ENCODE peak calls at places on chromosomes 16 and 17, in four cellular contexts. One of them, this sample, is unnamed.

GRCh38 chr17:57946798-57947358 is 8.3 kb downstream of the CUEDC1 start:
- DNase-seq in smooth muscle cell of the brain vasculature: no peak
- DNase-seq in GM04503: no peak
- DNase-seq in stimulated activated CD4-positive, alpha-beta T cell treated with anti-CD3 and anti-CD28 coated beads, TNF-alpha, amount 100 ng/mL, for 1 hour: no peak
- DNase-seq in this sample: no peak

GRCh38 chr17:76844485-76844829 is 23.7 kb upstream of the MGAT5B start:
- DNase-seq in smooth muscle cell of the brain vasculature: no peak
- DNase-seq in GM04503: no peak
- DNase-seq in stimulated activated CD4-positive, alpha-beta T cell treated with anti-CD3 and anti-CD28 coated beads, TNF-alpha, amount 100 ng/mL, for 1 hour: no peak
- DNase-seq in this sample: no peak

GRCh38 chr17:21263351-21263750 is 10.1 kb upstream of the NATD1 start:
- DNase-seq in smooth muscle cell of the brain vasculature: no peak
- DNase-seq in GM04503: no peak
- DNase-seq in stimulated activated CD4-positive, alpha-beta T cell treated with anti-CD3 and anti-CD28 coated beads, TNF-alpha, amount 100 ng/mL, for 1 hour: no peak
- DNase-seq in this sample: no peak

GRCh38 chr17:51995797-51996403 is 162.6 kb downstream of the CA10 start:
- DNase-seq in smooth muscle cell of the brain vasculature: no peak
- DNase-seq in GM04503: no peak
- DNase-seq in stimulated activated CD4-positive, alpha-beta T cell treated with anti-CD3 and anti-CD28 coated beads, TNF-alpha, amount 100 ng/mL, for 1 hour: no peak
- DNase-seq in this sample: no peak

GRCh38 chr17:41407226-41407625 is 9.8 kb upstream of the KRT31 start:
- DNase-seq in smooth muscle cell of the brain vasculature: no peak
- DNase-seq in GM04503: no peak
- DNase-seq in stimulated activated CD4-positive, alpha-beta T cell treated with anti-CD3 and anti-CD28 coated beads, TNF-alpha, amount 100 ng/mL, for 1 hour: no peak
- DNase-seq in this sample: no peak

GRCh38 chr16:75025766-75026165 is 26.9 kb downstream of the ZNRF1 start:
- DNase-seq in smooth muscle cell of the brain vasculature: peak
- DNase-seq in GM04503: no peak
- DNase-seq in stimulated activated CD4-positive, alpha-beta T cell treated with anti-CD3 and anti-CD28 coated beads, TNF-alpha, amount 100 ng/mL, for 1 hour: no peak
- DNase-seq in this sample: no peak

GRCh38 chr17:17125136-17126084 is 80.7 kb downstream of the PLD6 start:
- DNase-seq in smooth muscle cell of the brain vasculature: no peak
- DNase-seq in GM04503: no peak
- DNase-seq in stimulated activated CD4-positive, alpha-beta T cell treated with anti-CD3 and anti-CD28 coated beads, TNF-alpha, amount 100 ng/mL, for 1 hour: no peak
- DNase-seq in this sample: no peak

GRCh38 chr17:75909812-75910274 is 5.2 kb upstream of the MRPL38 start:
- DNase-seq in smooth muscle cell of the brain vasculature: no peak
- DNase-seq in GM04503: no peak
- DNase-seq in stimulated activated CD4-positive, alpha-beta T cell treated with anti-CD3 and anti-CD28 coated beads, TNF-alpha, amount 100 ng/mL, for 1 hour: no peak
- DNase-seq in this sample: no peak

GRCh38 chr17:51846561-51846960 is 312.0 kb downstream of the CA10 start:
- DNase-seq in smooth muscle cell of the brain vasculature: no peak
- DNase-seq in GM04503: no peak
- DNase-seq in stimulated activated CD4-positive, alpha-beta T cell treated with anti-CD3 and anti-CD28 coated beads, TNF-alpha, amount 100 ng/mL, for 1 hour: no peak
- DNase-seq in this sample: no peak

GRCh38 chr16:66385415-66385814 is 18.9 kb downstream of the CDH5 start:
- DNase-seq in smooth muscle cell of the brain vasculature: no peak
- DNase-seq in GM04503: no peak
- DNase-seq in stimulated activated CD4-positive, alpha-beta T cell treated with anti-CD3 and anti-CD28 coated beads, TNF-alpha, amount 100 ng/mL, for 1 hour: no peak
- DNase-seq in this sample: no peak

GRCh38 chr16:27768651-27769270 is 218.8 kb downstream of the KATNIP start:
- DNase-seq in smooth muscle cell of the brain vasculature: no peak
- DNase-seq in GM04503: no peak
- DNase-seq in stimulated activated CD4-positive, alpha-beta T cell treated with anti-CD3 and anti-CD28 coated beads, TNF-alpha, amount 100 ng/mL, for 1 hour: no peak
- DNase-seq in this sample: no peak

GRCh38 chr17:9842057-9842758 is 16.5 kb downstream of the GLP2R start:
- DNase-seq in smooth muscle cell of the brain vasculature: peak
- DNase-seq in GM04503: peak
- DNase-seq in stimulated activated CD4-positive, alpha-beta T cell treated with anti-CD3 and anti-CD28 coated beads, TNF-alpha, amount 100 ng/mL, for 1 hour: no peak
- DNase-seq in this sample: no peak

GRCh38 chr17:32689348-32689747 is 187.6 kb downstream of the MYO1D start:
- DNase-seq in smooth muscle cell of the brain vasculature: no peak
- DNase-seq in GM04503: no peak
- DNase-seq in stimulated activated CD4-positive, alpha-beta T cell treated with anti-CD3 and anti-CD28 coated beads, TNF-alpha, amount 100 ng/mL, for 1 hour: no peak
- DNase-seq in this sample: no peak

GRCh38 chr16:67088551-67088950 is 21.2 kb upstream of the PHAF1 start:
- DNase-seq in smooth muscle cell of the brain vasculature: no peak
- DNase-seq in GM04503: no peak
- DNase-seq in stimulated activated CD4-positive, alpha-beta T cell treated with anti-CD3 and anti-CD28 coated beads, TNF-alpha, amount 100 ng/mL, for 1 hour: no peak
- DNase-seq in this sample: no peak

GRCh38 chr17:42720996-42721583 is 23.8 kb downstream of the EZH1 start:
- DNase-seq in smooth muscle cell of the brain vasculature: peak
- DNase-seq in GM04503: no peak
- DNase-seq in stimulated activated CD4-positive, alpha-beta T cell treated with anti-CD3 and anti-CD28 coated beads, TNF-alpha, amount 100 ng/mL, for 1 hour: no peak
- DNase-seq in this sample: peak

GRCh38 chr16:66134875-66135274 is 231.6 kb upstream of the CDH5 start:
- DNase-seq in smooth muscle cell of the brain vasculature: no peak
- DNase-seq in GM04503: no peak
- DNase-seq in stimulated activated CD4-positive, alpha-beta T cell treated with anti-CD3 and anti-CD28 coated beads, TNF-alpha, amount 100 ng/mL, for 1 hour: no peak
- DNase-seq in this sample: no peak

GRCh38 chr16:7303014-7303676 is 29.5 kb upstream of the RBFOX1 start:
- DNase-seq in smooth muscle cell of the brain vasculature: no peak
- DNase-seq in GM04503: no peak
- DNase-seq in stimulated activated CD4-positive, alpha-beta T cell treated with anti-CD3 and anti-CD28 coated beads, TNF-alpha, amount 100 ng/mL, for 1 hour: no peak
- DNase-seq in this sample: no peak

GRCh38 chr16:3740934-3741333 is 23.6 kb upstream of the TRAP1 start:
- DNase-seq in smooth muscle cell of the brain vasculature: no peak
- DNase-seq in GM04503: no peak
- DNase-seq in stimulated activated CD4-positive, alpha-beta T cell treated with anti-CD3 and anti-CD28 coated beads, TNF-alpha, amount 100 ng/mL, for 1 hour: no peak
- DNase-seq in this sample: no peak

GRCh38 chr16:89335803-89336485 is 118.4 kb downstream of the ZNF778 start:
- DNase-seq in smooth muscle cell of the brain vasculature: no peak
- DNase-seq in GM04503: no peak
- DNase-seq in stimulated activated CD4-positive, alpha-beta T cell treated with anti-CD3 and anti-CD28 coated beads, TNF-alpha, amount 100 ng/mL, for 1 hour: no peak
- DNase-seq in this sample: no peak

GRCh38 chr17:36977568-36977967 is 28.8 kb downstream of the AATF start:
- DNase-seq in smooth muscle cell of the brain vasculature: no peak
- DNase-seq in GM04503: no peak
- DNase-seq in stimulated activated CD4-positive, alpha-beta T cell treated with anti-CD3 and anti-CD28 coated beads, TNF-alpha, amount 100 ng/mL, for 1 hour: no peak
- DNase-seq in this sample: no peak

GRCh38 chr17:38550661-38551060 is 55.1 kb downstream of the SRCIN1 start:
- DNase-seq in smooth muscle cell of the brain vasculature: no peak
- DNase-seq in GM04503: peak
- DNase-seq in stimulated activated CD4-positive, alpha-beta T cell treated with anti-CD3 and anti-CD28 coated beads, TNF-alpha, amount 100 ng/mL, for 1 hour: no peak
- DNase-seq in this sample: no peak

GRCh38 chr17:79242873-79243602 is 168.4 kb downstream of the ENGASE start:
- DNase-seq in smooth muscle cell of the brain vasculature: no peak
- DNase-seq in GM04503: no peak
- DNase-seq in stimulated activated CD4-positive, alpha-beta T cell treated with anti-CD3 and anti-CD28 coated beads, TNF-alpha, amount 100 ng/mL, for 1 hour: no peak
- DNase-seq in this sample: no peak

GRCh38 chr16:66344533-66345145 is 21.9 kb upstream of the CDH5 start:
- DNase-seq in smooth muscle cell of the brain vasculature: no peak
- DNase-seq in GM04503: no peak
- DNase-seq in stimulated activated CD4-positive, alpha-beta T cell treated with anti-CD3 and anti-CD28 coated beads, TNF-alpha, amount 100 ng/mL, for 1 hour: no peak
- DNase-seq in this sample: no peak

GRCh38 chr16:53207810-53208752 is 153.3 kb downstream of the CHD9 start:
- DNase-seq in smooth muscle cell of the brain vasculature: peak
- DNase-seq in GM04503: peak
- DNase-seq in stimulated activated CD4-positive, alpha-beta T cell treated with anti-CD3 and anti-CD28 coated beads, TNF-alpha, amount 100 ng/mL, for 1 hour: no peak
- DNase-seq in this sample: peak

GRCh38 chr17:69679839-69680238 is 265.3 kb downstream of the MAP2K6 start:
- DNase-seq in smooth muscle cell of the brain vasculature: no peak
- DNase-seq in GM04503: no peak
- DNase-seq in stimulated activated CD4-positive, alpha-beta T cell treated with anti-CD3 and anti-CD28 coated beads, TNF-alpha, amount 100 ng/mL, for 1 hour: no peak
- DNase-seq in this sample: no peak

GRCh38 chr16:67013238-67013822 is 15.6 kb upstream of the CBFB start:
- DNase-seq in smooth muscle cell of the brain vasculature: no peak
- DNase-seq in GM04503: no peak
- DNase-seq in stimulated activated CD4-positive, alpha-beta T cell treated with anti-CD3 and anti-CD28 coated beads, TNF-alpha, amount 100 ng/mL, for 1 hour: no peak
- DNase-seq in this sample: no peak

GRCh38 chr17:43917348-43918025 is 10.2 kb upstream of the MPP2 start:
- DNase-seq in smooth muscle cell of the brain vasculature: no peak
- DNase-seq in GM04503: no peak
- DNase-seq in stimulated activated CD4-positive, alpha-beta T cell treated with anti-CD3 and anti-CD28 coated beads, TNF-alpha, amount 100 ng/mL, for 1 hour: no peak
- DNase-seq in this sample: no peak

GRCh38 chr17:50550661-50551432 is 3.9 kb downstream of the SPATA20 start:
- DNase-seq in smooth muscle cell of the brain vasculature: peak
- DNase-seq in GM04503: no peak
- DNase-seq in stimulated activated CD4-positive, alpha-beta T cell treated with anti-CD3 and anti-CD28 coated beads, TNF-alpha, amount 100 ng/mL, for 1 hour: no peak
- DNase-seq in this sample: peak

GRCh38 chr17:78034429-78035091 is 76.1 kb downstream of the TNRC6C start:
- DNase-seq in smooth muscle cell of the brain vasculature: no peak
- DNase-seq in GM04503: peak
- DNase-seq in stimulated activated CD4-positive, alpha-beta T cell treated with anti-CD3 and anti-CD28 coated beads, TNF-alpha, amount 100 ng/mL, for 1 hour: no peak
- DNase-seq in this sample: no peak

GRCh38 chr17:81659038-81659437 is 2.7 kb upstream of the PDE6G start:
- DNase-seq in smooth muscle cell of the brain vasculature: no peak
- DNase-seq in GM04503: no peak
- DNase-seq in stimulated activated CD4-positive, alpha-beta T cell treated with anti-CD3 and anti-CD28 coated beads, TNF-alpha, amount 100 ng/mL, for 1 hour: no peak
- DNase-seq in this sample: no peak

GRCh38 chr17:58376472-58376921 is 24.5 kb upstream of the SUPT4H1 start:
- DNase-seq in smooth muscle cell of the brain vasculature: no peak
- DNase-seq in GM04503: no peak
- DNase-seq in stimulated activated CD4-positive, alpha-beta T cell treated with anti-CD3 and anti-CD28 coated beads, TNF-alpha, amount 100 ng/mL, for 1 hour: no peak
- DNase-seq in this sample: no peak

GRCh38 chr17:57947369-57947768 is 7.8 kb downstream of the CUEDC1 start:
- DNase-seq in smooth muscle cell of the brain vasculature: no peak
- DNase-seq in GM04503: no peak
- DNase-seq in stimulated activated CD4-positive, alpha-beta T cell treated with anti-CD3 and anti-CD28 coated beads, TNF-alpha, amount 100 ng/mL, for 1 hour: no peak
- DNase-seq in this sample: no peak

GRCh38 chr17:42463976-42464400 is 5.3 kb downstream of the ATP6V0A1 start:
- DNase-seq in smooth muscle cell of the brain vasculature: no peak
- DNase-seq in GM04503: no peak
- DNase-seq in stimulated activated CD4-positive, alpha-beta T cell treated with anti-CD3 and anti-CD28 coated beads, TNF-alpha, amount 100 ng/mL, for 1 hour: no peak
- DNase-seq in this sample: no peak

GRCh38 chr16:57649443-57649751 is 18.7 kb upstream of the ADGRG3 start:
- DNase-seq in smooth muscle cell of the brain vasculature: no peak
- DNase-seq in GM04503: no peak
- DNase-seq in stimulated activated CD4-positive, alpha-beta T cell treated with anti-CD3 and anti-CD28 coated beads, TNF-alpha, amount 100 ng/mL, for 1 hour: no peak
- DNase-seq in this sample: no peak

GRCh38 chr16:2818278-2818876 is 1.3 kb downstream of the PRSS21 start:
- DNase-seq in smooth muscle cell of the brain vasculature: no peak
- DNase-seq in GM04503: no peak
- DNase-seq in stimulated activated CD4-positive, alpha-beta T cell treated with anti-CD3 and anti-CD28 coated beads, TNF-alpha, amount 100 ng/mL, for 1 hour: no peak
- DNase-seq in this sample: no peak